ENCODE peak calls at places on chromosomes 16 and 17, in eight cellular contexts. W is left lung, Y is fibroblast of villous mesenchyme, S is spleen, D is AG04449, B is breast epithelium, A is esophagus squamous epithelium, E is heart right ventricle. C is an unnamed sample.

GRCh38 chr17:42508426-42509164 is 27.4 kb upstream of the NAGLU start:
- DNase-seq in E (no peak), Y (no peak), D (no peak), B (no peak), S (peak; percentile 7), W (no peak), A (no peak), C (no peak)

GRCh38 chr17:64331366-64331765 is 59.3 kb downstream of the PECAM1 start:
- DNase-seq in W (no peak), B (no peak), A (no peak), E (no peak), Y (no peak), D (no peak), S (peak; percentile 86), C (no peak)

GRCh38 chr17:3827124-3827773 is 18.8 kb downstream of the NCBP3 start:
- DNase-seq in D (no peak), A (no peak), W (peak; percentile 52), B (no peak), Y (peak; percentile 57), E (no peak), S (no peak), C (peak; percentile 85)

GRCh38 chr17:71828182-71828596 is 292.6 kb upstream of the SOX9 start:
- DNase-seq in Y (no peak), S (no peak), E (no peak), A (no peak), D (no peak), W (no peak), B (no peak), C (peak; percentile 47)

GRCh38 chr17:8225813-8226535 is 15.6 kb upstream of the AURKB start:
- DNase-seq in B (no peak), W (peak; percentile 52), S (no peak), E (no peak), A (no peak), D (no peak), Y (peak; percentile 80), C (peak; percentile 85)

GRCh38 chr17:35160354-35161201 is 13.0 kb downstream of the UNC45B start:
- DNase-seq in S (peak; percentile 38), E (no peak), Y (no peak), A (no peak), D (no peak), W (no peak), B (no peak), C (no peak)

GRCh38 chr17:8155341-8156173 is 3.4 kb upstream of the PER1 start:
- DNase-seq in W (no peak), Y (peak; percentile 50), S (peak; percentile 89), A (no peak), E (no peak), B (peak; percentile 90), D (no peak), C (peak; percentile 51)

GRCh38 chr17:8572767-8573166 is 57.8 kb downstream of the MYH10 start:
- DNase-seq in D (no peak), E (no peak), W (no peak), S (no peak), A (no peak), Y (peak; percentile 19), B (no peak), C (peak; percentile 53)

GRCh38 chr17:10699861-10700260 is 2.5 kb downstream of the ADPRM start:
- DNase-seq in W (no peak), B (no peak), A (no peak), Y (peak; percentile 80), S (no peak), D (no peak), E (no peak), C (peak; percentile 91)

GRCh38 chr17:50834786-50835562 is 412 bp upstream of the WFIKKN2 start:
- DNase-seq in S (no peak), B (no peak), A (no peak), W (no peak), E (no peak), D (no peak), Y (peak; percentile 42), C (peak; percentile 49)

GRCh38 chr16:86618431-86619262 is 40.3 kb downstream of the FOXL1 start:
- DNase-seq in W (no peak), D (no peak), A (no peak), S (no peak), E (no peak), B (no peak), Y (peak; percentile 69), C (no peak)

GRCh38 chr17:21214777-21215541 is 998 bp upstream of the TMEM11 start:
- DNase-seq in W (peak; percentile 41), A (no peak), E (no peak), B (no peak), S (peak; percentile 84), Y (peak; percentile 54), D (no peak), C (peak; percentile 39)

GRCh38 chr16:9844361-9844760 is 337.9 kb downstream of the GRIN2A start:
- DNase-seq in E (no peak), W (no peak), B (no peak), A (no peak), D (no peak), Y (no peak), S (no peak), C (no peak)

GRCh38 chr17:76947309-76947708 is 79.1 kb downstream of the MGAT5B start:
- DNase-seq in E (no peak), S (no peak), B (no peak), D (no peak), A (no peak), Y (no peak), W (no peak), C (no peak)

GRCh38 chr17:59829217-59830006 is 63.3 kb downstream of the TUBD1 start:
- DNase-seq in D (peak; percentile 98), A (no peak), W (no peak), Y (peak; percentile 99), E (no peak), B (no peak), S (no peak), C (peak; percentile 99)

GRCh38 chr16:23896832-23897821 is 61.3 kb downstream of the PRKCB start:
- DNase-seq in E (no peak), S (no peak), A (no peak), Y (no peak), W (no peak), B (no peak), D (no peak), C (no peak)

GRCh38 chr17:12180644-12181261 is 160.1 kb downstream of the MAP2K4 start:
- DNase-seq in Y (peak; percentile 69), E (no peak), S (no peak), A (no peak), B (no peak), W (no peak), D (peak; percentile 24), C (peak; percentile 81)

GRCh38 chr16:28140788-28141618 is 70.8 kb downstream of the XPO6 start:
- DNase-seq in D (no peak), S (no peak), E (no peak), W (no peak), A (no peak), B (peak; percentile 53), Y (peak; percentile 18), C (no peak)

GRCh38 chr17:17824119-17824779 is 12.5 kb downstream of the SREBF1 start:
- DNase-seq in A (no peak), E (no peak), W (no peak), Y (no peak), B (no peak), D (no peak), S (no peak), C (no peak)

GRCh38 chr17:39080416-39081179 is 70.8 kb downstream of the PLXDC1 start:
- DNase-seq in S (no peak), A (no peak), Y (peak; percentile 38), E (peak; percentile 56), B (no peak), D (no peak), W (no peak), C (peak; percentile 45)

GRCh38 chr16:25692734-25693508 is 1.2 kb downstream of the HS3ST4 start:
- DNase-seq in D (no peak), A (no peak), S (no peak), W (no peak), B (no peak), Y (no peak), E (no peak), C (no peak)

GRCh38 chr17:8123695-8124349 is at the start of gene HES7:
- DNase-seq in E (no peak), A (no peak), B (no peak), Y (no peak), D (no peak), W (no peak), S (no peak), C (no peak)

GRCh38 chr17:45791935-45792334 is 7.8 kb downstream of the CRHR1 start:
- DNase-seq in Y (no peak), A (no peak), D (no peak), B (peak; percentile 46), E (no peak), S (no peak), W (no peak), C (no peak)

GRCh38 chr17:47279062-47279801 is 25.6 kb downstream of the ITGB3 start:
- DNase-seq in D (peak; percentile 94), E (peak; percentile 67), Y (peak; percentile 99), W (peak; percentile 77), S (peak; percentile 84), A (no peak), B (peak; percentile 81), C (peak; percentile 99)
- TF ChIP-seq CTCF in D (peak; percentile 39), E (no peak), Y (peak; percentile 32), W (no peak), S (no peak), A (no peak), B (no peak), C (peak; percentile 50)

DNA sequence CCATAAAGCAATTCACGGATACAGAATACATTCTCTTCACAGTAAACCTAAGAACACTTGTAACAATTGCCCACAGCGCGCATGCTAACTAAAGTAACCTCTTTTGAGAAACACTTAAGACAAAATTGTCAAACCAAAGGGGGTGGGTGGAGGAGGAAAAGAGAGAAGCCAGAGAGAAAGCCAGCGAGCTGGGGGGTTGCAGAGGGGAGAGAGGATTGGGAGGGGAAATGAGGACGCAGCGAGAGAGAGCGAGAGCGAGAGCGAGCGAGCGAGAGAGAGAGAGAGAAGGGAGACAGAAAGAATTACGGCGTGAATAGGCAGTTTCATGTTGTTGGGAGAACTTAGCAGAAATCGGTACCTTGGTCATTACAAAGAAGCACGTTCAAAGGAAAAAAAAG is 1.6 kb upstream of the HOXB7 start:
- DNase-seq in Y (no peak), D (no peak), B (no peak), E (no peak), S (no peak), A (no peak), W (no peak), C (no peak)
- H3K4me3 ChIP-seq in Y (no peak overlapping the region), D (peak overlapping the region; percentile 67), B (peak overlapping the region; percentile 54), E (no peak overlapping the region), S (peak overlapping the region; percentile 85), A (peak overlapping the region; percentile 1), W (peak overlapping the region; percentile 48), C (no peak overlapping the region)

GRCh38 chr16:74100405-74101316 is 196.0 kb upstream of the PSMD7 start:
- DNase-seq in W (no peak), E (no peak), B (no peak), A (no peak), D (no peak), Y (no peak), S (no peak), C (no peak)
- TF ChIP-seq CTCF in W (no peak), E (no peak), B (no peak), A (no peak), D (no peak), Y (no peak), S (no peak), C (no peak)

DNA sequence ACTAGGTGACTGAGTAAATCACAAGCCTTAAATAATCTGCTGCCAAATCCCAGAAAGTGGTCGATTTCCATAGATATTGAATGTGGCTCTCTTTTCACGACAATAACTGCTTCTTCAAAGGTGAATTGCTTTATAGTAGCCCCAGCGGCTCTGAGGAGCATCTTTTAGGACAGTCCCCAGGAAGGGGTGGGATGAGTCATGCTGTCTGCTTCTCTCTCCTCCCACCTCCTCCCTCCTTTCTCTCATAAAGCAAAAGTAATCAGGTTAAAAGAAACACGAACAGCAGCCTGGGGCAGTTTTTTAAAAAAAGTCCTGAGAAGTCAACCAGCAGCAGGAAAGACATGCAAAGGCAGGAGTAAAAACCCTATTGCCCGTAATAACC is 1.8 kb downstream of the KIAA0513 start:
- DNase-seq in E (no peak), Y (peak; percentile 78), B (no peak), W (no peak), D (no peak), S (no peak), A (no peak), C (no peak)
- H3K4me3 ChIP-seq in E (peak overlapping the region; percentile 59), Y (peak overlapping the region; percentile 29), B (peak overlapping the region; percentile 88), W (peak overlapping the region; percentile 88), D (no peak overlapping the region), S (peak overlapping the region; percentile 79), A (no peak overlapping the region), C (no peak overlapping the region)

C was measured in choroid plexus epithelial cell.